ENCODE peak calls at places on chromosomes 4 and X, in seven cellular contexts. One of them, this sample, is unnamed.

GRCh38 chr4:83846193-83846830 is 310.4 kb downstream of the GPAT3 start:
- DNase-seq in T-cell: no peak
- DNase-seq in adipocyte: no peak
- DNase-seq in LoVo: no peak
- DNase-seq in hepatocyte: no peak
- DNase-seq in natural killer cell treated with Interleukin-12 subunit alpha and Interleukin-12 subunit beta and Interleukin-15 and Interleukin-18, amount 100 ng/mL, for 72 hours: no peak
- DNase-seq in WERI-Rb-1: no peak
- DNase-seq in this sample: no peak

GRCh38 chrX:118499295-118499694 is 3.7 kb downstream of the DOCK11 start:
- DNase-seq in T-cell: no peak
- DNase-seq in adipocyte: no peak
- DNase-seq in LoVo: no peak
- DNase-seq in hepatocyte: peak; percentile 13
- DNase-seq in natural killer cell treated with Interleukin-12 subunit alpha and Interleukin-12 subunit beta and Interleukin-15 and Interleukin-18, amount 100 ng/mL, for 72 hours: no peak
- DNase-seq in WERI-Rb-1: no peak
- DNase-seq in this sample: no peak

GRCh38 chrX:18582910-18583493 is 88.9 kb downstream of the RS1 start:
- DNase-seq in T-cell: no peak
- DNase-seq in adipocyte: peak; percentile 53
- DNase-seq in LoVo: no peak
- DNase-seq in hepatocyte: no peak
- DNase-seq in natural killer cell treated with Interleukin-12 subunit alpha and Interleukin-12 subunit beta and Interleukin-15 and Interleukin-18, amount 100 ng/mL, for 72 hours: no peak
- DNase-seq in WERI-Rb-1: no peak
- DNase-seq in this sample: peak; percentile 41

GRCh38 chr4:183330841-183331240 is 8.6 kb upstream of the CLDN24 start:
- DNase-seq in T-cell: no peak
- DNase-seq in adipocyte: no peak
- DNase-seq in LoVo: no peak
- DNase-seq in hepatocyte: no peak
- DNase-seq in natural killer cell treated with Interleukin-12 subunit alpha and Interleukin-12 subunit beta and Interleukin-15 and Interleukin-18, amount 100 ng/mL, for 72 hours: no peak
- DNase-seq in WERI-Rb-1: no peak
- DNase-seq in this sample: no peak

GRCh38 chr4:82561745-82562552 is at the start of gene TMEM150C:
- DNase-seq in T-cell: no peak
- DNase-seq in adipocyte: peak; percentile 40
- DNase-seq in LoVo: peak; percentile 27
- DNase-seq in hepatocyte: peak; percentile 62
- DNase-seq in natural killer cell treated with Interleukin-12 subunit alpha and Interleukin-12 subunit beta and Interleukin-15 and Interleukin-18, amount 100 ng/mL, for 72 hours: no peak
- DNase-seq in WERI-Rb-1: peak; percentile 71
- DNase-seq in this sample: peak; percentile 34

GRCh38 chrX:129553619-129554288 is 13.7 kb downstream of the OCRL start:
- DNase-seq in T-cell: no peak
- DNase-seq in adipocyte: no peak
- DNase-seq in LoVo: no peak
- DNase-seq in hepatocyte: no peak
- DNase-seq in natural killer cell treated with Interleukin-12 subunit alpha and Interleukin-12 subunit beta and Interleukin-15 and Interleukin-18, amount 100 ng/mL, for 72 hours: no peak
- DNase-seq in WERI-Rb-1: no peak
- DNase-seq in this sample: no peak

GRCh38 chr4:77818077-77818666 is 996 bp downstream of the CNOT6L start:
- DNase-seq in T-cell: peak; percentile 35
- DNase-seq in adipocyte: peak; percentile 90
- DNase-seq in LoVo: peak; percentile 81
- DNase-seq in hepatocyte: peak; percentile 85
- DNase-seq in natural killer cell treated with Interleukin-12 subunit alpha and Interleukin-12 subunit beta and Interleukin-15 and Interleukin-18, amount 100 ng/mL, for 72 hours: peak; percentile 72
- DNase-seq in WERI-Rb-1: peak; percentile 83
- DNase-seq in this sample: peak; percentile 86

GRCh38 chrX:131394384-131394783 is 105.3 kb upstream of the IGSF1 start:
- DNase-seq in T-cell: no peak
- DNase-seq in adipocyte: no peak
- DNase-seq in LoVo: no peak
- DNase-seq in hepatocyte: no peak
- DNase-seq in natural killer cell treated with Interleukin-12 subunit alpha and Interleukin-12 subunit beta and Interleukin-15 and Interleukin-18, amount 100 ng/mL, for 72 hours: no peak
- DNase-seq in WERI-Rb-1: no peak
- DNase-seq in this sample: no peak

GRCh38 chr4:26067035-26067434 is 153.0 kb downstream of the SMIM20 start:
- DNase-seq in T-cell: no peak
- DNase-seq in adipocyte: no peak
- DNase-seq in LoVo: no peak
- DNase-seq in hepatocyte: no peak
- DNase-seq in natural killer cell treated with Interleukin-12 subunit alpha and Interleukin-12 subunit beta and Interleukin-15 and Interleukin-18, amount 100 ng/mL, for 72 hours: no peak
- DNase-seq in WERI-Rb-1: no peak
- DNase-seq in this sample: no peak

GRCh38 chr4:8730681-8731080 is 138.1 kb downstream of the CPZ start:
- DNase-seq in T-cell: no peak
- DNase-seq in adipocyte: no peak
- DNase-seq in LoVo: no peak
- DNase-seq in hepatocyte: no peak
- DNase-seq in natural killer cell treated with Interleukin-12 subunit alpha and Interleukin-12 subunit beta and Interleukin-15 and Interleukin-18, amount 100 ng/mL, for 72 hours: peak; percentile 51
- DNase-seq in WERI-Rb-1: no peak
- DNase-seq in this sample: no peak

GRCh38 chrX:11944486-11944885 is 186.4 kb downstream of the MSL3 start:
- DNase-seq in T-cell: no peak
- DNase-seq in adipocyte: no peak
- DNase-seq in LoVo: no peak
- DNase-seq in hepatocyte: peak; percentile 49
- DNase-seq in natural killer cell treated with Interleukin-12 subunit alpha and Interleukin-12 subunit beta and Interleukin-15 and Interleukin-18, amount 100 ng/mL, for 72 hours: no peak
- DNase-seq in WERI-Rb-1: peak; percentile 20
- DNase-seq in this sample: peak; percentile 67

GRCh38 chr4:65508169-65508568 is 162.1 kb downstream of the EPHA5 start:
- DNase-seq in T-cell: no peak
- DNase-seq in adipocyte: peak; percentile 59
- DNase-seq in LoVo: peak; percentile 49
- DNase-seq in hepatocyte: no peak
- DNase-seq in natural killer cell treated with Interleukin-12 subunit alpha and Interleukin-12 subunit beta and Interleukin-15 and Interleukin-18, amount 100 ng/mL, for 72 hours: no peak
- DNase-seq in WERI-Rb-1: no peak
- DNase-seq in this sample: peak; percentile 83

GRCh38 chr4:78661923-78662521 is 110.5 kb downstream of the ANXA3 start:
- DNase-seq in T-cell: no peak
- DNase-seq in adipocyte: peak; percentile 77
- DNase-seq in LoVo: no peak
- DNase-seq in hepatocyte: peak; percentile 45
- DNase-seq in natural killer cell treated with Interleukin-12 subunit alpha and Interleukin-12 subunit beta and Interleukin-15 and Interleukin-18, amount 100 ng/mL, for 72 hours: no peak
- DNase-seq in WERI-Rb-1: no peak
- DNase-seq in this sample: peak; percentile 68

GRCh38 chr4:48012819-48013218 is 3.7 kb downstream of the CNGA1 start:
- DNase-seq in T-cell: no peak
- DNase-seq in adipocyte: no peak
- DNase-seq in LoVo: no peak
- DNase-seq in hepatocyte: no peak
- DNase-seq in natural killer cell treated with Interleukin-12 subunit alpha and Interleukin-12 subunit beta and Interleukin-15 and Interleukin-18, amount 100 ng/mL, for 72 hours: no peak
- DNase-seq in WERI-Rb-1: no peak
- DNase-seq in this sample: no peak

GRCh38 chr4:125316391-125316780 is 1.6 kb downstream of the FAT4 start:
- DNase-seq in T-cell: no peak
- DNase-seq in adipocyte: peak; percentile 53
- DNase-seq in LoVo: no peak
- DNase-seq in hepatocyte: peak; percentile 57
- DNase-seq in natural killer cell treated with Interleukin-12 subunit alpha and Interleukin-12 subunit beta and Interleukin-15 and Interleukin-18, amount 100 ng/mL, for 72 hours: no peak
- DNase-seq in WERI-Rb-1: peak; percentile 48
- DNase-seq in this sample: no peak

GRCh38 chr4:46648088-46648744 is 258.3 kb upstream of the GABRA2 start:
- DNase-seq in T-cell: no peak
- DNase-seq in adipocyte: no peak
- DNase-seq in LoVo: peak; percentile 29
- DNase-seq in hepatocyte: peak; percentile 68
- DNase-seq in natural killer cell treated with Interleukin-12 subunit alpha and Interleukin-12 subunit beta and Interleukin-15 and Interleukin-18, amount 100 ng/mL, for 72 hours: no peak
- DNase-seq in WERI-Rb-1: peak; percentile 65
- DNase-seq in this sample: no peak

GRCh38 chrX:39752820-39753219 is 344.9 kb downstream of the BCOR start:
- DNase-seq in T-cell: no peak
- DNase-seq in adipocyte: no peak
- DNase-seq in LoVo: peak; percentile 15
- DNase-seq in hepatocyte: peak; percentile 52
- DNase-seq in natural killer cell treated with Interleukin-12 subunit alpha and Interleukin-12 subunit beta and Interleukin-15 and Interleukin-18, amount 100 ng/mL, for 72 hours: no peak
- DNase-seq in WERI-Rb-1: no peak
- DNase-seq in this sample: peak; percentile 59

GRCh38 chr4:168059251-168059650 is 33.1 kb upstream of the ANXA10 start:
- DNase-seq in T-cell: no peak
- DNase-seq in adipocyte: peak; percentile 51
- DNase-seq in LoVo: no peak
- DNase-seq in hepatocyte: no peak
- DNase-seq in natural killer cell treated with Interleukin-12 subunit alpha and Interleukin-12 subunit beta and Interleukin-15 and Interleukin-18, amount 100 ng/mL, for 72 hours: no peak
- DNase-seq in WERI-Rb-1: no peak
- DNase-seq in this sample: peak; percentile 9

GRCh38 chr4:84877051-84877833 is 89.2 kb downstream of the WDFY3 start:
- DNase-seq in T-cell: no peak
- DNase-seq in adipocyte: peak; percentile 27
- DNase-seq in LoVo: no peak
- DNase-seq in hepatocyte: peak; percentile 41
- DNase-seq in natural killer cell treated with Interleukin-12 subunit alpha and Interleukin-12 subunit beta and Interleukin-15 and Interleukin-18, amount 100 ng/mL, for 72 hours: no peak
- DNase-seq in WERI-Rb-1: peak; percentile 22
- DNase-seq in this sample: peak; percentile 50

GRCh38 chr4:95080969-95081368 is 323.2 kb downstream of the BMPR1B start:
- DNase-seq in T-cell: no peak
- DNase-seq in adipocyte: no peak
- DNase-seq in LoVo: no peak
- DNase-seq in hepatocyte: no peak
- DNase-seq in natural killer cell treated with Interleukin-12 subunit alpha and Interleukin-12 subunit beta and Interleukin-15 and Interleukin-18, amount 100 ng/mL, for 72 hours: no peak
- DNase-seq in WERI-Rb-1: no peak
- DNase-seq in this sample: no peak

GRCh38 chr4:102627831-102628523 is 126.8 kb downstream of the NFKB1 start:
- DNase-seq in T-cell: no peak
- DNase-seq in adipocyte: peak; percentile 4
- DNase-seq in LoVo: peak; percentile 52
- DNase-seq in hepatocyte: no peak
- DNase-seq in natural killer cell treated with Interleukin-12 subunit alpha and Interleukin-12 subunit beta and Interleukin-15 and Interleukin-18, amount 100 ng/mL, for 72 hours: no peak
- DNase-seq in WERI-Rb-1: no peak
- DNase-seq in this sample: peak; percentile 75

GRCh38 chr4:8391972-8392371 is 48.6 kb downstream of the ACOX3 start:
- DNase-seq in T-cell: no peak
- DNase-seq in adipocyte: peak; percentile 70
- DNase-seq in LoVo: no peak
- DNase-seq in hepatocyte: no peak
- DNase-seq in natural killer cell treated with Interleukin-12 subunit alpha and Interleukin-12 subunit beta and Interleukin-15 and Interleukin-18, amount 100 ng/mL, for 72 hours: no peak
- DNase-seq in WERI-Rb-1: no peak
- DNase-seq in this sample: peak; percentile 72

GRCh38 chr4:26223160-26223559 is 97.7 kb upstream of the RBPJ start:
- DNase-seq in T-cell: no peak
- DNase-seq in adipocyte: no peak
- DNase-seq in LoVo: no peak
- DNase-seq in hepatocyte: no peak
- DNase-seq in natural killer cell treated with Interleukin-12 subunit alpha and Interleukin-12 subunit beta and Interleukin-15 and Interleukin-18, amount 100 ng/mL, for 72 hours: no peak
- DNase-seq in WERI-Rb-1: no peak
- DNase-seq in this sample: peak; percentile 87

GRCh38 chr4:98232202-98232601 is 29.0 kb upstream of the RAP1GDS1 start:
- DNase-seq in T-cell: no peak
- DNase-seq in adipocyte: no peak
- DNase-seq in LoVo: no peak
- DNase-seq in hepatocyte: no peak
- DNase-seq in natural killer cell treated with Interleukin-12 subunit alpha and Interleukin-12 subunit beta and Interleukin-15 and Interleukin-18, amount 100 ng/mL, for 72 hours: no peak
- DNase-seq in WERI-Rb-1: no peak
- DNase-seq in this sample: peak; percentile 15

GRCh38 chrX:44596277-44596676 is 53.6 kb upstream of the FUNDC1 start:
- DNase-seq in T-cell: no peak
- DNase-seq in adipocyte: no peak
- DNase-seq in LoVo: no peak
- DNase-seq in hepatocyte: no peak
- DNase-seq in natural killer cell treated with Interleukin-12 subunit alpha and Interleukin-12 subunit beta and Interleukin-15 and Interleukin-18, amount 100 ng/mL, for 72 hours: no peak
- DNase-seq in WERI-Rb-1: no peak
- DNase-seq in this sample: no peak

GRCh38 chrX:117538441-117539418 is 577.9 kb downstream of the KLHL13 start:
- DNase-seq in T-cell: no peak
- DNase-seq in adipocyte: no peak
- DNase-seq in LoVo: no peak
- DNase-seq in hepatocyte: no peak
- DNase-seq in natural killer cell treated with Interleukin-12 subunit alpha and Interleukin-12 subunit beta and Interleukin-15 and Interleukin-18, amount 100 ng/mL, for 72 hours: no peak
- DNase-seq in WERI-Rb-1: no peak
- DNase-seq in this sample: no peak

GRCh38 chr4:145852256-145852839 is 86.3 kb downstream of the ZNF827 start:
- DNase-seq in T-cell: no peak
- DNase-seq in adipocyte: peak; percentile 80
- DNase-seq in LoVo: no peak
- DNase-seq in hepatocyte: no peak
- DNase-seq in natural killer cell treated with Interleukin-12 subunit alpha and Interleukin-12 subunit beta and Interleukin-15 and Interleukin-18, amount 100 ng/mL, for 72 hours: no peak
- DNase-seq in WERI-Rb-1: no peak
- DNase-seq in this sample: no peak

This sample was measured in EH.